ENCODE peak calls at places on chromosomes 2 and 18, in four cellular contexts. G is psoas muscle, C is heart right ventricle, X is tibial artery. T is an unnamed sample. For H3K36me3, the result is how much of the 10 kb centered on the place peaks cover.

GRCh38 chr18:64295839-64296238 is 147.0 kb upstream of the LINC00305 start:
- DNase-seq in G (no peak), C (no peak), X (no peak), T (no peak)

GRCh38 chr2:211928186-211928585 is 610.4 kb downstream of the ERBB4 start:
- DNase-seq in G (no peak), C (no peak), X (no peak), T (no peak)

GRCh38 chr2:187138240-187138639 is 289.3 kb upstream of the ZSWIM2 start:
- DNase-seq in G (peak), C (peak), X (no peak), T (peak)

GRCh38 chr2:150732064-150732463 is 244.6 kb upstream of the RND3 start:
- DNase-seq in G (no peak), C (no peak), X (no peak), T (no peak)

GRCh38 chr2:50395510-50396300 is 636.2 kb downstream of the NRXN1 start:
- DNase-seq in G (no peak), C (no peak), X (no peak), T (no peak)

GRCh38 chr2:116754371-116755101 is 1060.0 kb upstream of the DDX18 start:
- DNase-seq in G (no peak), C (no peak), X (no peak), T (no peak)

GRCh38 chr2:20656561-20656960 is 5.7 kb upstream of the HS1BP3 start:
- DNase-seq in G (no peak), C (no peak), X (peak), T (no peak)

GRCh38 chr2:198408171-198408570 is 603.8 kb downstream of the PLCL1 start:
- DNase-seq in G (no peak), C (no peak), X (no peak), T (no peak)

GRCh38 chr18:7532942-7533341 is 34.2 kb upstream of the PTPRM start:
- DNase-seq in G (no peak), C (no peak), X (no peak), T (no peak)

GRCh38 chr2:42021490-42021889 is 26.3 kb upstream of the PKDCC start:
- DNase-seq in G (peak), C (no peak), X (no peak), T (peak)

GRCh38 chr2:60432202-60432601 is 121.3 kb downstream of the BCL11A start:
- DNase-seq in G (no peak), C (no peak), X (no peak), T (no peak)

GRCh38 chr2:140947236-140947635 is 1183.6 kb downstream of the LRP1B start:
- DNase-seq in G (no peak), C (no peak), X (no peak), T (no peak)

GRCh38 chr18:45687617-45688016 is 36.4 kb upstream of the SLC14A1 start:
- DNase-seq in G (no peak), C (no peak), X (no peak), T (no peak)

GRCh38 chr2:128732976-128733431 is 414.3 kb upstream of the HS6ST1 start:
- DNase-seq in G (peak), C (no peak), X (no peak), T (no peak)

GRCh38 chr2:201348758-201349157 is 8.4 kb downstream of the FLACC1 start:
- DNase-seq in G (no peak), C (no peak), X (no peak), T (no peak)
- H3K36me3 ChIP-seq in G (under half), C (under half), X (under half), T (under half)

GRCh38 chr18:11880586-11881304 is 27.4 kb downstream of the MPPE1 start:
- DNase-seq in G (no peak), C (no peak), X (peak), T (no peak)

GRCh38 chr18:11886629-11887028 is 21.5 kb downstream of the MPPE1 start:
- DNase-seq in G (no peak), C (no peak), X (peak), T (no peak)

GRCh38 chr18:11884396-11885030 is 23.6 kb downstream of the MPPE1 start:
- DNase-seq in G (no peak), C (no peak), X (peak), T (no peak)

GRCh38 chr18:11885278-11885991 is 22.7 kb downstream of the MPPE1 start:
- DNase-seq in G (no peak), C (no peak), X (peak), T (no peak)

GRCh38 chr18:11883153-11883552 is 25.0 kb downstream of the MPPE1 start:
- DNase-seq in G (no peak), C (no peak), X (peak), T (no peak)
- H3K36me3 ChIP-seq in G (under half), C (under half), X (half or more), T (under half)

GRCh38 chr18:3284501-3284900 is 22.6 kb downstream of the MYL12B start:
- DNase-seq in G (no peak), C (no peak), X (no peak), T (no peak)

GRCh38 chr18:3283253-3283863 is 21.4 kb downstream of the MYL12B start:
- DNase-seq in G (no peak), C (no peak), X (no peak), T (no peak)

GRCh38 chr18:3283908-3284307 is 22.0 kb downstream of the MYL12B start:
- DNase-seq in G (no peak), C (no peak), X (no peak), T (no peak)

GRCh38 chr18:3281456-3282400 is 19.8 kb downstream of the MYL12B start:
- DNase-seq in G (no peak), C (no peak), X (no peak), T (no peak)

DNA sequence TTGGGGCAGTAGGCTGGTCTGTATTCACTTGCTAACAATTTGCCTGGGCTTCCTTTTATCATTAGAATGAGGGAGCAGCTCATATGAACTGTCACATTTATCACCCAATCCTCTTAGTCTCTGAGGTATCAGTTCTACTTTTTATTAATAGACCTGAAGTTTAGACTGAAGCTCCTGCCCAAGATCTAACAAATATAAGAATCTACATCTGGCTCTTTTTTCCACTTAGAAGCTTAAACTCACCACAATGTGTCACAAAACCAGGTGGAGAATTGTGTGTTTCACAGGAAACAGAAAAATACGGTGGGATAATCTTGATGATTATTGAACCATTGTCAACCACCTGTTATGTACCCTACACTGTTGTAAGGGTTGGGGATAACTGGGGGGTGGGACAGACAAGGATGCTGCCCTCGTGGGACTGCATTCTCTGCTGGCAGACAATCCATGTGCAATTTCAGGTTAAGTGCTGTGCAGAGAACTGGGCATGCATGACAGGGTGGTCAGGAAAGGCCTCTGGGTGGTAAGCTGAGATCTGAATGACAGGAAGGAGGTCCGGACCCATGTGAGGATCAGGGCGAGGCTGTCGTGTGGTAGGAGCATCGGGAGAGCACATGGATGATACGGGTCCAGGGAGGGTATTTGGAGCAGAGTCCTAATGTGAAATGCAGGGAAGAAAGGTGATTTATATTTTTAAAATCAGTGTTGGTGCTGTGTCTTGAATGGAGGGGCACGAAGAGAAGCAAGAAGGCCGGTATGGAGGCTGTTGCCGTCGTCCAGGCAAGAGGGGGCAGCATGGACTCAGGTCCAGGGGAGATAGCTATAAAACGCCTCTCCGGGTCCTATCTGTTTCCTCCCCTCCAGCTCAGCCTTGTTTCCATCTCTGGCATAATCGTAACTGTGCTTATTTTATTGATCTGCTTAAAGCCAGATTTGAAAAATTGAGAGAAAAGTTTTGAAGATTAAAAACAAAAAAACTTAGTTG is 17.6 kb downstream of the MYL12B start:
- DNase-seq in G (no peak), C (no peak), X (no peak), T (no peak)
- H3K36me3 ChIP-seq in G (under half), C (under half), X (under half), T (under half)

GRCh38 chr2:38739524-38739923 is 11.6 kb downstream of the SRSF7 start:
- DNase-seq in G (no peak), C (no peak), X (no peak), T (no peak)

GRCh38 chr2:38742797-38743559 is 8.2 kb downstream of the SRSF7 start:
- DNase-seq in G (no peak), C (no peak), X (no peak), T (no peak)

GRCh38 chr2:38743672-38744398 is 7.3 kb downstream of the SRSF7 start:
- DNase-seq in G (no peak), C (no peak), X (no peak), T (no peak)

GRCh38 chr2:38740851-38741541 is 10.2 kb downstream of the SRSF7 start:
- DNase-seq in G (peak), C (no peak), X (no peak), T (no peak)

GRCh38 chr2:38741542-38741852 is 9.7 kb downstream of the SRSF7 start:
- DNase-seq in G (no peak), C (no peak), X (no peak), T (no peak)
- H3K36me3 ChIP-seq in G (under half), C (under half), X (half or more), T (under half)

GRCh38 chr2:77831878-77832277 is 309.7 kb upstream of the LRRTM4 start:
- DNase-seq in G (no peak), C (no peak), X (no peak), T (no peak)
- H3K36me3 ChIP-seq in G (under half), C (under half), X (under half), T (under half)

GRCh38 chr2:27236136-27236535 is 19.0 kb downstream of the CAD start:
- DNase-seq in G (no peak), C (no peak), X (no peak), T (no peak)
- H3K36me3 ChIP-seq in G (under half), C (under half), X (half or more), T (under half)

GRCh38 chr2:238855299-238855698 is 7.4 kb downstream of the TWIST2 start:
- DNase-seq in G (no peak), C (no peak), X (no peak), T (no peak)

GRCh38 chr2:238854699-238855111 is 6.8 kb downstream of the TWIST2 start:
- DNase-seq in G (no peak), C (no peak), X (no peak), T (no peak)

GRCh38 chr2:238857929-238858328 is 10.0 kb downstream of the TWIST2 start:
- DNase-seq in G (no peak), C (no peak), X (no peak), T (no peak)

GRCh38 chr2:238855891-238856580 is 8.2 kb downstream of the TWIST2 start:
- DNase-seq in G (no peak), C (no peak), X (no peak), T (no peak)

DNA sequence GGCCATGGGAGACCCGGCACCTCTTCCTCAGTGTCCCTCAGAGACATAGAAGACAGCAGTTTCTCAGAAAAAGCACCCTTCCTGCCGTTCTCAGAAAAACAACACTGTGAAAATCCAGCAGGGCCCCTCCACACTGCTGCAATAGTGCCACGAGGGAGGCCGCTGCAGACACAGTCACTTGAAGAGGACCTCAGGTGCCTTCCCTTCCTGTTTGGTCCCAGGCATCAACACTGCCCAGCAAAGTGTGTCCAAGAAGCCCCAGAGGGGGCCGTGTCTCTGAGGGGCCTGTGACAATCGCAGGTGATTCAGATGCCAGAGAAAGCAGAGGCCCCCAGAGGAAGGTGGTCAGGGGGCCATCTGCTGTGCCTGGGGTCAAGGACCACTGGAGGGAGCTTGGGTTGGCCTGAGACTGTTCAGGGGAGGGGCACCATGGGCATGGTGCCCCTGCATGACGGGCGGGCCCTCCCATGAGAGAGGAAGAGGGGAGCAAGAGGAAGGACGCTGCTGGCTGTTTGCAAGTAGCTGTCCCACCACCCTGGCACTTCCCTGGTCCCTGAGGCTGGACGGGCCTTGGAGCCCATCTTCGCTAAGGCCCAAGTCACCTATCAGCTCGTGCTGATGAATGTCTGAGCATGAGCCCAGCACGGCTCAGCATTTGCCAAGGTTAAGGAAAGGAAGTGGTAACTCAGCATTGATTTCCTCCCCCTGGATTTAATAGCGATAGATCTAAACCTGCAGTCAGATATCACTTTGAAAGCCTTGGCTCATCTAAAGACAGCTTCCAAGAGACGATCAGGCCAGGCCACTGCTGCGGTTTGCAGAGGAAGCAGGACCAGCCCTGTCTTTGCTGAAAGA is 9.1 kb downstream of the TWIST2 start:
- DNase-seq in G (no peak), C (no peak), X (no peak), T (no peak)
- H3K36me3 ChIP-seq in G (under half), C (under half), X (under half), T (under half)

DNA sequence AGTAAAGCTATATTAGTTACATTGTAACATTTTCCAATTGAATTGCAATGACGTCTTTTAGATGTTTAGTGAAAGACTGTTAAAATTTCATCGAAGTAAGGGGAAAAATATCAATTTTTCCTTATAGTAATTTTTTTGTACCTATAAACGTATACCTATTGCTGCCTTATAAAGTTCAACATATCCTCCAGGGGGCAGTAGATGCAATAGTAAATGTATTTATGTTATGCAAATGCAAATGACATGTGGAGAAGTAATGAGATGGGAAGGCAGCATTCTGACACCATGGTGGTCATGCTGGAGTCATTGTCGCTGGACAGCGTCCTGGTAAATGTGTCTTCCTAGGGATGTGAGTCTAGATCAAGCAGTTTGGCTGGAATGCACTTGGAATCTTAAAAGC is 38.7 kb downstream of the MSTN start:
- DNase-seq in G (no peak), C (no peak), X (no peak), T (no peak)
- H3K36me3 ChIP-seq in G (under half), C (under half), X (under half), T (under half)

GRCh38 chr2:191001624-191002023 is 12.3 kb downstream of the STAT1 start:
- DNase-seq in G (no peak), C (no peak), X (no peak), T (no peak)
- H3K36me3 ChIP-seq in G (under half), C (under half), X (half or more), T (under half)

DNA sequence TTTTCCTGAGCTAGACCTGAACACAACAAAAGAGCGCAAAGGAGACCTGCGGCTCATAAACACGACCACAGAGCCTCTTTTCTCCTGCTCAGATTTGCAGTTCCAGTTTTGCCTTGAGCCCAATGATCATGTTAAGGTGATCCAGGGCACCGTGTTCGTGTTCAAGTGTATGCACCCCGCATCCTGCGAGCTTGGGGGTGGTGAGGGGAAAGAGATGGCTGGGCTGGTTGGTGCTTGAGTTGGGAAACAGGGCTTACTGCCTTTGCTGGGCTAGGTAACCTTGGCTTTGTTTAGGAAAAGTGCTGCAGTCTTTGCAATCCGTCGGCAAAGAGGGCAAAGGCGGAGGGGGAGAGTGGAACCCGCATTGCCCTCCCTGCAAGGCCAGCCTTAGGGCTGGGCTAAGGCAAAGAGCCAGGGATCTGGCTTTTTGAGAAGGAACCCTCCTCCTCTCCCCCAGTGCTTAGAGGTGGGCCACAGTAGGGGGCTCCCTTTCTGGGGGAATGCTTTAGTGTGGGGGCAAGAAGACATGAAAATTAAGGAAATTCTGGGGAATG is 1.3 kb downstream of the HOXD10 start:
- DNase-seq in G (no peak), C (no peak), X (no peak), T (no peak)
- H3K36me3 ChIP-seq in G (under half), C (under half), X (under half), T (under half)

T was measured in ovary.